ENCODE peak calls at places on chromosomes 5 and 9, in eight cellular contexts. C is HL-60, R is astrocyte, I is GM12864, W is WERI-Rb-1, T is HCT116, S is epithelial cell of proximal tubule, Z is left lung. F is an unnamed sample.

GRCh38 chr9:18260527-18260926 is 213.4 kb upstream of the ADAMTSL1 start:
- DNase-seq in C (no peak), R (peak), I (no peak), W (no peak), T (no peak), S (no peak), Z (no peak), F (no peak)

GRCh38 chr9:113446323-113446740 is 17.2 kb upstream of the RGS3 start:
- DNase-seq in C (peak), R (peak), I (peak), W (no peak), T (peak), S (no peak), Z (no peak), F (peak)

GRCh38 chr9:90909225-90909624 is 107.6 kb downstream of the SYK start:
- DNase-seq in C (no peak), R (no peak), I (peak), W (no peak), T (no peak), S (no peak), Z (no peak), F (no peak)

GRCh38 chr9:124366476-124367220 is 48.6 kb downstream of the PSMB7 start:
- DNase-seq in C (peak), R (peak), I (no peak), W (no peak), T (peak), S (no peak), Z (no peak), F (peak)

GRCh38 chr9:134403682-134404301 is 77.5 kb downstream of the RXRA start:
- DNase-seq in C (peak), R (peak), I (no peak), W (no peak), T (no peak), S (no peak), Z (peak), F (peak)

GRCh38 chr5:73438048-73438896 is 10.3 kb downstream of the FOXD1 start:
- DNase-seq in C (no peak), R (no peak), I (no peak), W (no peak), T (no peak), S (no peak), Z (no peak), F (peak)

GRCh38 chr5:38616061-38616460 is 59.6 kb upstream of the LIFR start:
- DNase-seq in C (no peak), R (peak), I (no peak), W (no peak), T (no peak), S (no peak), Z (no peak), F (peak)

GRCh38 chr5:179526978-179527377 is 23.4 kb upstream of the RUFY1 start:
- DNase-seq in C (no peak), R (no peak), I (no peak), W (no peak), T (no peak), S (no peak), Z (no peak), F (no peak)

GRCh38 chr5:6182271-6182815 is 196.0 kb downstream of the MED10 start:
- DNase-seq in C (no peak), R (no peak), I (no peak), W (no peak), T (no peak), S (no peak), Z (no peak), F (no peak)

GRCh38 chr5:36607838-36608783 is 1.7 kb downstream of the SLC1A3 start:
- DNase-seq in C (no peak), R (peak), I (no peak), W (no peak), T (no peak), S (no peak), Z (no peak), F (peak)

GRCh38 chr5:55926476-55926875 is 68.3 kb downstream of the IL6ST start:
- DNase-seq in C (no peak), R (no peak), I (no peak), W (peak), T (no peak), S (no peak), Z (no peak), F (no peak)

GRCh38 chr9:90898229-90898628 is 96.6 kb downstream of the SYK start:
- DNase-seq in C (no peak), R (no peak), I (no peak), W (no peak), T (no peak), S (no peak), Z (no peak), F (peak)

GRCh38 chr5:91898865-91899264 is 515.7 kb upstream of the ARRDC3 start:
- DNase-seq in C (no peak), R (no peak), I (no peak), W (no peak), T (no peak), S (no peak), Z (no peak), F (no peak)

GRCh38 chr5:148911386-148911785 is 85.0 kb downstream of the ADRB2 start:
- DNase-seq in C (no peak), R (no peak), I (no peak), W (no peak), T (no peak), S (no peak), Z (no peak), F (no peak)

GRCh38 chr5:175410926-175411325 is 33.1 kb downstream of the DRD1 start:
- DNase-seq in C (no peak), R (no peak), I (no peak), W (no peak), T (no peak), S (no peak), Z (no peak), F (no peak)

GRCh38 chr5:1723957-1724821 is 75.4 kb downstream of the MRPL36 start:
- DNase-seq in C (no peak), R (no peak), I (no peak), W (no peak), T (no peak), S (no peak), Z (no peak), F (no peak)

GRCh38 chr5:95331358-95331757 is 46.5 kb upstream of the MCTP1 start:
- DNase-seq in C (no peak), R (no peak), I (no peak), W (no peak), T (no peak), S (no peak), Z (no peak), F (no peak)

GRCh38 chr5:95332179-95332578 is 47.3 kb upstream of the MCTP1 start:
- DNase-seq in C (no peak), R (no peak), I (no peak), W (no peak), T (no peak), S (no peak), Z (no peak), F (no peak)

GRCh38 chr5:95334900-95335538 is 50.1 kb upstream of the MCTP1 start:
- DNase-seq in C (no peak), R (no peak), I (no peak), W (no peak), T (no peak), S (no peak), Z (no peak), F (no peak)
- TF ChIP-seq CTCF in C (no peak), R (no peak), I (no peak), W (no peak), T (no peak), S (no peak), Z (no peak), F (no peak)

GRCh38 chr5:53322257-53322656 is 158.2 kb upstream of the FST start:
- DNase-seq in C (no peak), R (peak), I (no peak), W (no peak), T (no peak), S (no peak), Z (no peak), F (peak)
- H3K4me3 ChIP-seq in C (no peak), R (no peak), I (no peak), W (no peak), T (no peak), S (no peak), Z (no peak), F (no peak)

GRCh38 chr5:176700239-176700847 is 53.1 kb downstream of the TSPAN17 start:
- DNase-seq in C (peak), R (no peak), I (no peak), W (peak), T (no peak), S (no peak), Z (no peak), F (peak)
- TF ChIP-seq CTCF in C (no peak), R (no peak), I (peak), W (peak), T (peak), S (peak), Z (no peak), F (peak)

GRCh38 chr5:135544666-135545045 is 8.9 kb upstream of the NEUROG1 start:
- DNase-seq in C (no peak), R (no peak), I (no peak), W (peak), T (no peak), S (no peak), Z (no peak), F (no peak)
- H3K4me3 ChIP-seq in C (peak), R (peak), I (peak), W (peak), T (no peak), S (peak), Z (peak), F (no peak)

GRCh38 chr9:102428305-102428704 is 566.8 kb upstream of the CYLC2 start:
- DNase-seq in C (no peak), R (no peak), I (no peak), W (no peak), T (no peak), S (no peak), Z (no peak), F (no peak)
- TF ChIP-seq CTCF in C (no peak), R (no peak), I (no peak), W (no peak), T (no peak), S (no peak), Z (no peak), F (no peak)

DNA sequence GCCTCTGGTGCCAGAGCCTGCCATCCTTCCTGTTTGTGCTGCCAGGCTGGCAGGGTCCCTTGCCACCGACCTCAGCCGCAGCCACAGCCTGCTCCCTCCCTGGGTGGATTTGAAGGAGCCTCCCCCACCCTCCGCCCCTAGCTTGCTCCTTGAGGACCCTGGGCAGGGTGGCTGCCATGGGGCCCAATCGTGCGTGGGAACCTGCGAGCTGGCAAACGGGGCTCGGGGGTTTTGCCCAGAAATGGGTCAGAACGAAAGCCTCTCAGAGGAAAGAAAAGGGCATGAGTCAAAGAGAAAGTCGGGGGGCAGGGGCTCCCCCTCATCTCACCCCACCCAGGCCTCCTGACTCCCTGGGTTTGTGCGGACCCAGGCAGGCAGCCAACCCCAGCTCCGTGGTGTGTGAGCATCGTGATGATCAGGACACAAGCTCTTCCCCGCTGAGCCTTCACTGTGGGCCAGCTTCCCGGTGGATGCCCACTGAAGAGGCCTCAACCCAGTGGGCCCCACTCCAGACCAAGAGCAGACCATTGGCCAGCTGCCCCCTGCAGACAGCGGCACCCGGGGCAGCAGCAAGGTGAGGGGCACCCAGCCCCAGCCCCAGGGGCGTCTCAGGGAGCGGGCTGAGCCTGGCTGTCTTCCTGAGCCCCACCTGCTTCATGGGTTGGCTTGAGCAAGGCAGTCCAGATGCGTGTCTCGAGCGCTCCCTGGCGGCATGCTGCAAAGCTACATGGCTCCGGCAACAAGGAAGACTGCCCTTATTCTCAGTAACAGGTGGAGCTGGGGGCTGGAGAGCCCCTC is 3.0 kb upstream of the FUT7 start:
- DNase-seq in C (peak), R (peak), I (peak), W (peak), T (peak), S (no peak), Z (peak), F (peak)
- H3K4me3 ChIP-seq in C (peak), R (no peak), I (no peak), W (peak), T (peak), S (no peak), Z (peak), F (no peak)